ENCODE peak calls at places on chromosomes 7 and 10, in ten cellular contexts. I is brain microvascular endothelial cell; L is CD4-positive, CD25-positive, alpha-beta regulatory T cell; Z is IMR-90; J is fibroblast of pulmonary artery; U is thyroid gland; C is astrocyte of the spinal cord; K is bronchial epithelial cell; T is fibroblast of the aortic adventitia; E is cardiac fibroblast. W is an unnamed sample.
A peak's percentile ranks its signal among the peaks of the same experiment; 100 is the strongest.

GRCh38 chr10:103493362-103493871 is at the start of gene NEURL1:
- DNase-seq in I (no peak), L (peak; percentile 40), Z (no peak), J (no peak), U (peak; percentile 16), C (no peak), K (no peak), T (no peak), E (no peak), W (no peak)

GRCh38 chr7:38186593-38187314 is 8.7 kb downstream of the STARD3NL start:
- DNase-seq in I (peak; percentile 76), L (no peak), Z (peak; percentile 61), J (peak; percentile 56), U (peak; percentile 45), C (peak; percentile 80), K (peak; percentile 72), T (peak; percentile 50), E (peak; percentile 50), W (no peak)

GRCh38 chr10:130982802-130983201 is 328.7 kb downstream of the TCERG1L start:
- DNase-seq in I (no peak), L (no peak), Z (no peak), J (no peak), U (no peak), C (no peak), K (no peak), T (no peak), E (no peak), W (no peak)

GRCh38 chr7:132930881-132931280 is 151.0 kb downstream of the CHCHD3 start:
- DNase-seq in I (peak; percentile 5), L (no peak), Z (peak; percentile 3), J (peak; percentile 10), U (no peak), C (no peak), K (peak; percentile 13), T (no peak), E (no peak), W (peak; percentile 19)

GRCh38 chr10:115417585-115418265 is 324.6 kb downstream of the ATRNL1 start:
- DNase-seq in I (peak; percentile 49), L (peak; percentile 16), Z (peak; percentile 37), J (peak; percentile 60), U (no peak), C (peak; percentile 50), K (peak; percentile 46), T (no peak), E (peak; percentile 58), W (peak; percentile 3)

GRCh38 chr7:34341331-34341730 is 316.7 kb upstream of the NPSR1 start:
- DNase-seq in I (no peak), L (no peak), Z (no peak), J (no peak), U (no peak), C (no peak), K (peak; percentile 82), T (no peak), E (no peak), W (no peak)

GRCh38 chr10:6579904-6580278 is at the start of gene PRKCQ:
- DNase-seq in I (no peak), L (no peak), Z (peak; percentile 12), J (peak; percentile 42), U (peak; percentile 51), C (peak; percentile 11), K (no peak), T (no peak), E (peak; percentile 43), W (peak; percentile 35)

GRCh38 chr10:72107325-72108003 is 19.1 kb upstream of the SPOCK2 start:
- DNase-seq in I (no peak), L (peak; percentile 80), Z (no peak), J (no peak), U (no peak), C (no peak), K (peak; percentile 89), T (no peak), E (no peak), W (peak; percentile 43)

GRCh38 chr10:108427081-108427480 is 1262.6 kb upstream of the SORCS1 start:
- DNase-seq in I (no peak), L (no peak), Z (no peak), J (peak; percentile 11), U (no peak), C (no peak), K (no peak), T (peak; percentile 71), E (peak; percentile 14), W (no peak)
- H3K4me3 ChIP-seq in I (no peak overlapping the region), L (no peak overlapping the region), Z (no peak overlapping the region), J (no peak overlapping the region), U (no peak overlapping the region), C (no peak overlapping the region), K (no peak overlapping the region), T (no peak overlapping the region), E (no peak overlapping the region), W (no peak overlapping the region)

DNA sequence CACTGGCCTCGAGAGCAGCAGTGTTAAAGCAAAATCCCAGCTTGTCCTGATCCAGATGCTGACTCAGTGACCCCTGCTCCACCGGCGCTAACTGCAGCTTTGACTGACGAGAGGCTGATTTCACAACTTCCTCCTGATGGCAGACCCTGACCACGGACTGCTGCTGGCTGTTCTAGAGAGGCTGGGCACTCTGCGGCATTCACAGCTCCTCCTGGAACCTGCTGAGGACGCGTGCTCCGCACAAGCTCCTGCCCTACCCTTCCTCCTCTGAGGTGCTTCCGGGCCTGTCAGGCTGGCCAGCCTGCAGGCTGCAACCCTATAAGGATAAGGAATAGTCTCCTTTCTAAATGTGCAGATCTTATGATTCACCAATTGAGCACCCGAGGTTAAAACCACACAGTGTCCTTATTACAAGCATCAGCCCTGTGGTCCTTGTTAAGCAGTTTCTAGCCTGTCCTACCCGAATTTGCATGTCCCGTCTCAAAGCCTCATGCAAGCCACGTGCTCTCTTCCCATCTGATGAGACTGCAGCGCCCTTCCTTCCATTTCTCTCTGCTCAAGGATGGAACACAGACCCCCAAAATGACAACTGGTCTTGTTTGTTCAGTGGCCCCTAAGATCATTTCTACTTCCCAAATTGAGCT is 35.5 kb upstream of the NCAPG2 start:
- DNase-seq in I (peak; percentile 84), L (no peak), Z (peak; percentile 91), J (peak; percentile 95), U (no peak), C (peak; percentile 96), K (peak; percentile 69), T (peak; percentile 67), E (peak; percentile 93), W (no peak)
- H3K4me3 ChIP-seq in I (no peak overlapping the region), L (no peak overlapping the region), Z (no peak overlapping the region), J (peak overlapping the region; percentile 2), U (no peak overlapping the region), C (no peak overlapping the region), K (no peak overlapping the region), T (no peak overlapping the region), E (no peak overlapping the region), W (no peak overlapping the region)

GRCh38 chr7:150996289-150997074 is 5.7 kb downstream of the NOS3 start:
- DNase-seq in I (no peak), L (no peak), Z (no peak), J (no peak), U (no peak), C (no peak), K (no peak), T (no peak), E (no peak), W (no peak)
- H3K4me3 ChIP-seq in I (no peak overlapping the region), L (no peak overlapping the region), Z (no peak overlapping the region), J (no peak overlapping the region), U (no peak overlapping the region), C (no peak overlapping the region), K (no peak overlapping the region), T (no peak overlapping the region), E (no peak overlapping the region), W (no peak overlapping the region)

GRCh38 chr10:27744478-27745379 is 890 bp downstream of the MKX start:
- DNase-seq in I (no peak), L (peak; percentile 24), Z (peak; percentile 26), J (no peak), U (peak; percentile 35), C (peak; percentile 33), K (no peak), T (no peak), E (peak; percentile 22), W (peak; percentile 17)

GRCh38 chr10:27745719-27746363 is at the start of gene MKX:
- DNase-seq in I (peak; percentile 38), L (peak; percentile 19), Z (peak; percentile 44), J (no peak), U (peak; percentile 42), C (peak; percentile 50), K (no peak), T (no peak), E (no peak), W (no peak)

GRCh38 chr10:27745380-27745718 is 270 bp downstream of the MKX start:
- DNase-seq in I (no peak), L (peak; percentile 2), Z (no peak), J (no peak), U (no peak), C (no peak), K (no peak), T (no peak), E (no peak), W (no peak)

GRCh38 chr10:27747096-27747451 is 1.5 kb upstream of the MKX start:
- DNase-seq in I (no peak), L (no peak), Z (peak; percentile 5), J (no peak), U (no peak), C (no peak), K (no peak), T (no peak), E (no peak), W (no peak)

DNA sequence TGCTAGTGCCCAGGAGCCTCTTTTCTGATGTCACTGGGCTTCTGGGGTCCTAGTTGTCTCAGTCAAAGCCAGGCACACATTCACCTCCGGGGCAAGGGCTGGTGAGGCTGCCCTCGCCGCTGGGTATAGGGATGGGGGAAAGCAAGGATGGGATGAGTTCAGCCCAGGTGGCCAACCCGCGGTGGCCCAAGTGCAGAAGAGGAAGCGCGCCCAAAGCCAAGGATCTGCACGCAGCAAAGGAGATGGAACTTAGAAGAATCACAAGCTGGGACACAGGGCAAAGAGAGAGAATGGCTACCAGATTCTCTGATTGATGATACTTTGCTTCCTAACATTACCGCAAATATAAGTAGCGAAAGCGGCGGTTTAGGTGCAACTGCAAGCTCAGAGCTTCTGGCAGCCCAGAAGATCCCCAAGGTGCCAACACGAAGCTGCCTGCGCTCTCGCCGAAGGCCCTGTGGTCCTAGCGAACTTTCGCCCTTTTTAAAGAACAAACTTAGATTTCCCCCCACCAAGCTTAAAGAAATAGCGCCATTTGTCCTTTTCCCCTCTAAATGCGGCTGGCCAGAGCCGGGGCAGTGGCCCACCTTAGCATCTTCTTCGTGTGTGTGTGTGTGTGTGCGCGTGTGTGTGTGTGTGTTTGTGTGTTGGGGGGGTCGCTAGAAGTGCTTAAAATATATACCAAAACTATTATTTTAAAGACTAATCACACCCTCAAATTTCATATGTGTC is 911 bp upstream of the MKX start:
- DNase-seq in I (no peak), L (peak; percentile 12), Z (no peak), J (no peak), U (no peak), C (no peak), K (no peak), T (no peak), E (no peak), W (no peak)
- H3K4me3 ChIP-seq in I (peak overlapping the region; percentile 27), L (no peak overlapping the region), Z (peak overlapping the region; percentile 28), J (no peak overlapping the region), U (no peak overlapping the region), C (peak overlapping the region; percentile 18), K (no peak overlapping the region), T (no peak overlapping the region), E (no peak overlapping the region), W (no peak overlapping the region)

DNA sequence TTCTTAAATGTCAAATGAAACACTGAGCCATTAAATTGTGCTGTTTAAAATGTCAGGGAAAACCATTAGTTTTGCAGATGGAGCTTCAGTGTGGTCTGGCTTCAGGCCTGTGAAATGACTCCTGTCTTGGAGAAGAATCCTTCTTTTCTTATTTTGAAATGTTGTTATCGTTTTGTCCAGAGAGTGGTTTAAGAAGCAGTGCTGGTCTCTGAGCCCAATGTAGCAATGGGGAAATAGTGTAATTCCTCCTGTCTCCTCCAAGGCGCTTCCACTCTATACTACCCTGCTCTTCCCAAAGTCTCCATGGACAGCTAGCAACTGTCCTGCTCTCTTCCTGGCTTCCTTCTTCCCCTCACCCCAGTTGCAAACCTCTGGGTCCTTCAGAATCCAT is 177.6 kb downstream of the REEP3 start:
- DNase-seq in I (no peak), L (no peak), Z (no peak), J (peak; percentile 36), U (no peak), C (no peak), K (no peak), T (peak; percentile 61), E (peak; percentile 55), W (no peak)
- H3K4me3 ChIP-seq in I (no peak overlapping the region), L (no peak overlapping the region), Z (no peak overlapping the region), J (no peak overlapping the region), U (no peak overlapping the region), C (no peak overlapping the region), K (no peak overlapping the region), T (no peak overlapping the region), E (no peak overlapping the region), W (no peak overlapping the region)

W was measured in small intestine.